ENCODE peak calls at places on chromosomes 16 and 17, in ten cellular contexts. One of them, this sample, is unnamed.
A peak's percentile ranks its signal among the peaks of the same experiment; 100 is the strongest.

GRCh38 chr17:4124994-4125393 is 17.8 kb downstream of the ZZEF1 start:
- DNase-seq in smooth muscle cell of the brain vasculature: no peak
- DNase-seq in left colon: no peak
- DNase-seq in activated CD4-positive, alpha-beta T cell treated with anti-CD3 and anti-CD28 coated beads for 36 hours: no peak
- DNase-seq in T-helper 17 cell: no peak
- DNase-seq in putamen: no peak
- DNase-seq in transverse colon: no peak
- DNase-seq in hippocampal formation: no peak
- DNase-seq in stimulated activated CD4-positive, alpha-beta T cell treated with anti-CD3 and anti-CD28 coated beads, TNF-alpha, amount 100 ng/mL, for 48 hours: no peak
- DNase-seq in ovary: no peak
- DNase-seq in this sample: no peak

GRCh38 chr17:48592592-48592991 is 987 bp downstream of the HOXB5 start:
- DNase-seq in hippocampal formation: no peak
- DNase-seq in smooth muscle cell of the brain vasculature: no peak
- DNase-seq in putamen: no peak
- DNase-seq in stimulated activated CD4-positive, alpha-beta T cell treated with anti-CD3 and anti-CD28 coated beads, TNF-alpha, amount 100 ng/mL, for 48 hours: no peak
- DNase-seq in transverse colon: no peak
- DNase-seq in T-helper 17 cell: no peak
- DNase-seq in activated CD4-positive, alpha-beta T cell treated with anti-CD3 and anti-CD28 coated beads for 36 hours: peak; percentile 55
- DNase-seq in ovary: no peak
- DNase-seq in left colon: no peak
- DNase-seq in this sample: no peak

GRCh38 chr17:57861737-57862409 is 12.0 kb upstream of the MRPS23 start:
- DNase-seq in left colon: peak; percentile 75
- DNase-seq in transverse colon: peak; percentile 66
- DNase-seq in smooth muscle cell of the brain vasculature: no peak
- DNase-seq in putamen: no peak
- DNase-seq in activated CD4-positive, alpha-beta T cell treated with anti-CD3 and anti-CD28 coated beads for 36 hours: no peak
- DNase-seq in ovary: peak; percentile 52
- DNase-seq in stimulated activated CD4-positive, alpha-beta T cell treated with anti-CD3 and anti-CD28 coated beads, TNF-alpha, amount 100 ng/mL, for 48 hours: no peak
- DNase-seq in hippocampal formation: no peak
- DNase-seq in T-helper 17 cell: no peak
- DNase-seq in this sample: no peak

GRCh38 chr17:10198509-10199249 is at the start of gene GAS7:
- DNase-seq in putamen: peak; percentile 38
- DNase-seq in hippocampal formation: peak; percentile 32
- DNase-seq in left colon: peak; percentile 51
- DNase-seq in transverse colon: peak; percentile 41
- DNase-seq in smooth muscle cell of the brain vasculature: no peak
- DNase-seq in T-helper 17 cell: no peak
- DNase-seq in activated CD4-positive, alpha-beta T cell treated with anti-CD3 and anti-CD28 coated beads for 36 hours: peak; percentile 61
- DNase-seq in stimulated activated CD4-positive, alpha-beta T cell treated with anti-CD3 and anti-CD28 coated beads, TNF-alpha, amount 100 ng/mL, for 48 hours: peak; percentile 16
- DNase-seq in ovary: peak; percentile 73
- DNase-seq in this sample: no peak

GRCh38 chr17:11554042-11554441 is 44.2 kb upstream of the DNAH9 start:
- DNase-seq in hippocampal formation: no peak
- DNase-seq in ovary: no peak
- DNase-seq in activated CD4-positive, alpha-beta T cell treated with anti-CD3 and anti-CD28 coated beads for 36 hours: no peak
- DNase-seq in T-helper 17 cell: no peak
- DNase-seq in transverse colon: no peak
- DNase-seq in putamen: no peak
- DNase-seq in smooth muscle cell of the brain vasculature: no peak
- DNase-seq in stimulated activated CD4-positive, alpha-beta T cell treated with anti-CD3 and anti-CD28 coated beads, TNF-alpha, amount 100 ng/mL, for 48 hours: no peak
- DNase-seq in left colon: no peak
- DNase-seq in this sample: no peak

GRCh38 chr17:5514976-5515375 is 28.6 kb downstream of the MIS12 start:
- DNase-seq in left colon: no peak
- DNase-seq in activated CD4-positive, alpha-beta T cell treated with anti-CD3 and anti-CD28 coated beads for 36 hours: no peak
- DNase-seq in hippocampal formation: no peak
- DNase-seq in ovary: no peak
- DNase-seq in transverse colon: no peak
- DNase-seq in putamen: no peak
- DNase-seq in smooth muscle cell of the brain vasculature: no peak
- DNase-seq in T-helper 17 cell: no peak
- DNase-seq in stimulated activated CD4-positive, alpha-beta T cell treated with anti-CD3 and anti-CD28 coated beads, TNF-alpha, amount 100 ng/mL, for 48 hours: no peak
- DNase-seq in this sample: no peak

GRCh38 chr16:72938426-72939164 is 109.3 kb downstream of the ZFHX3 start:
- DNase-seq in transverse colon: peak; percentile 56
- DNase-seq in stimulated activated CD4-positive, alpha-beta T cell treated with anti-CD3 and anti-CD28 coated beads, TNF-alpha, amount 100 ng/mL, for 48 hours: no peak
- DNase-seq in T-helper 17 cell: no peak
- DNase-seq in smooth muscle cell of the brain vasculature: no peak
- DNase-seq in ovary: peak; percentile 84
- DNase-seq in activated CD4-positive, alpha-beta T cell treated with anti-CD3 and anti-CD28 coated beads for 36 hours: no peak
- DNase-seq in putamen: no peak
- DNase-seq in left colon: peak; percentile 66
- DNase-seq in hippocampal formation: no peak
- DNase-seq in this sample: peak; percentile 41

GRCh38 chr17:9174779-9175574 is 153.7 kb downstream of the NTN1 start:
- DNase-seq in ovary: no peak
- DNase-seq in activated CD4-positive, alpha-beta T cell treated with anti-CD3 and anti-CD28 coated beads for 36 hours: no peak
- DNase-seq in T-helper 17 cell: no peak
- DNase-seq in stimulated activated CD4-positive, alpha-beta T cell treated with anti-CD3 and anti-CD28 coated beads, TNF-alpha, amount 100 ng/mL, for 48 hours: no peak
- DNase-seq in transverse colon: no peak
- DNase-seq in smooth muscle cell of the brain vasculature: no peak
- DNase-seq in putamen: no peak
- DNase-seq in hippocampal formation: no peak
- DNase-seq in left colon: no peak
- DNase-seq in this sample: no peak

GRCh38 chr16:74117798-74118197 is 178.8 kb upstream of the PSMD7 start:
- DNase-seq in smooth muscle cell of the brain vasculature: no peak
- DNase-seq in T-helper 17 cell: no peak
- DNase-seq in left colon: no peak
- DNase-seq in ovary: no peak
- DNase-seq in hippocampal formation: no peak
- DNase-seq in putamen: no peak
- DNase-seq in activated CD4-positive, alpha-beta T cell treated with anti-CD3 and anti-CD28 coated beads for 36 hours: no peak
- DNase-seq in stimulated activated CD4-positive, alpha-beta T cell treated with anti-CD3 and anti-CD28 coated beads, TNF-alpha, amount 100 ng/mL, for 48 hours: no peak
- DNase-seq in transverse colon: no peak
- DNase-seq in this sample: no peak

GRCh38 chr16:81457326-81458133 is 12.9 kb downstream of the CMIP start:
- DNase-seq in T-helper 17 cell: no peak
- DNase-seq in left colon: no peak
- DNase-seq in putamen: no peak
- DNase-seq in ovary: no peak
- DNase-seq in smooth muscle cell of the brain vasculature: no peak
- DNase-seq in hippocampal formation: no peak
- DNase-seq in transverse colon: no peak
- DNase-seq in stimulated activated CD4-positive, alpha-beta T cell treated with anti-CD3 and anti-CD28 coated beads, TNF-alpha, amount 100 ng/mL, for 48 hours: no peak
- DNase-seq in activated CD4-positive, alpha-beta T cell treated with anti-CD3 and anti-CD28 coated beads for 36 hours: no peak
- DNase-seq in this sample: peak; percentile 67

GRCh38 chr17:61314368-61315078 is 85.1 kb upstream of the TBX2 start:
- DNase-seq in T-helper 17 cell: no peak
- DNase-seq in smooth muscle cell of the brain vasculature: no peak
- DNase-seq in ovary: peak; percentile 61
- DNase-seq in hippocampal formation: peak; percentile 54
- DNase-seq in activated CD4-positive, alpha-beta T cell treated with anti-CD3 and anti-CD28 coated beads for 36 hours: no peak
- DNase-seq in stimulated activated CD4-positive, alpha-beta T cell treated with anti-CD3 and anti-CD28 coated beads, TNF-alpha, amount 100 ng/mL, for 48 hours: no peak
- DNase-seq in left colon: no peak
- DNase-seq in putamen: peak; percentile 38
- DNase-seq in transverse colon: no peak
- DNase-seq in this sample: peak; percentile 90

This sample was measured in amniotic epithelial cell.